ENCODE peak calls at places on chromosomes 6 and 20, in seven cellular contexts. One of them, this sample, is unnamed.

GRCh38 chr20:62949153-62949821 is 3.2 kb upstream of the SLC17A9 start:
- DNase-seq in adrenal gland: no peak
- DNase-seq in tibial artery: no peak
- DNase-seq in GM06990: no peak
- DNase-seq in dorsolateral prefrontal cortex: no peak
- DNase-seq in BJ: no peak
- DNase-seq in CD8-positive, alpha-beta T cell: no peak
- DNase-seq in this sample: no peak

GRCh38 chr20:62831854-62832211 is 15.0 kb downstream of the COL9A3 start:
- DNase-seq in tibial artery: no peak
- DNase-seq in GM06990: no peak
- DNase-seq in adrenal gland: no peak
- DNase-seq in BJ: no peak
- DNase-seq in CD8-positive, alpha-beta T cell: no peak
- DNase-seq in dorsolateral prefrontal cortex: peak
- DNase-seq in this sample: no peak

GRCh38 chr20:58448958-58449357 is 59.9 kb downstream of the VAPB start:
- DNase-seq in BJ: no peak
- DNase-seq in tibial artery: no peak
- DNase-seq in adrenal gland: peak
- DNase-seq in dorsolateral prefrontal cortex: no peak
- DNase-seq in CD8-positive, alpha-beta T cell: no peak
- DNase-seq in GM06990: no peak
- DNase-seq in this sample: no peak

GRCh38 chr6:52411911-52412310 is 8.2 kb upstream of the EFHC1 start:
- DNase-seq in GM06990: no peak
- DNase-seq in BJ: no peak
- DNase-seq in CD8-positive, alpha-beta T cell: no peak
- DNase-seq in adrenal gland: no peak
- DNase-seq in tibial artery: no peak
- DNase-seq in dorsolateral prefrontal cortex: no peak
- DNase-seq in this sample: no peak

GRCh38 chr6:2387445-2387844 is 142.0 kb upstream of the GMDS start:
- DNase-seq in CD8-positive, alpha-beta T cell: no peak
- DNase-seq in tibial artery: no peak
- DNase-seq in adrenal gland: no peak
- DNase-seq in GM06990: no peak
- DNase-seq in BJ: no peak
- DNase-seq in dorsolateral prefrontal cortex: no peak
- DNase-seq in this sample: no peak

GRCh38 chr6:6556738-6557503 is 31.6 kb upstream of the LY86 start:
- DNase-seq in tibial artery: no peak
- DNase-seq in adrenal gland: no peak
- DNase-seq in GM06990: no peak
- DNase-seq in CD8-positive, alpha-beta T cell: peak
- DNase-seq in dorsolateral prefrontal cortex: no peak
- DNase-seq in BJ: no peak
- DNase-seq in this sample: no peak

GRCh38 chr6:134515976-134516375 is 198.1 kb upstream of the SGK1 start:
- DNase-seq in GM06990: no peak
- DNase-seq in CD8-positive, alpha-beta T cell: no peak
- DNase-seq in BJ: no peak
- DNase-seq in adrenal gland: no peak
- DNase-seq in dorsolateral prefrontal cortex: no peak
- DNase-seq in tibial artery: no peak
- DNase-seq in this sample: no peak

GRCh38 chr6:99739526-99739925 is 132.9 kb downstream of the PRDM13 start:
- DNase-seq in adrenal gland: no peak
- DNase-seq in CD8-positive, alpha-beta T cell: no peak
- DNase-seq in GM06990: no peak
- DNase-seq in tibial artery: no peak
- DNase-seq in dorsolateral prefrontal cortex: no peak
- DNase-seq in BJ: no peak
- DNase-seq in this sample: no peak

GRCh38 chr6:7579850-7580249 is 10.1 kb upstream of the SNRNP48 start:
- DNase-seq in CD8-positive, alpha-beta T cell: no peak
- DNase-seq in adrenal gland: no peak
- DNase-seq in dorsolateral prefrontal cortex: no peak
- DNase-seq in GM06990: no peak
- DNase-seq in tibial artery: no peak
- DNase-seq in BJ: no peak
- DNase-seq in this sample: no peak

GRCh38 chr6:94196891-94197290 is 777.5 kb upstream of the EPHA7 start:
- DNase-seq in GM06990: no peak
- DNase-seq in BJ: no peak
- DNase-seq in tibial artery: no peak
- DNase-seq in dorsolateral prefrontal cortex: peak
- DNase-seq in adrenal gland: no peak
- DNase-seq in CD8-positive, alpha-beta T cell: no peak
- DNase-seq in this sample: no peak

GRCh38 chr6:113886512-113886911 is 29.4 kb downstream of the MARCKS start:
- DNase-seq in tibial artery: no peak
- DNase-seq in CD8-positive, alpha-beta T cell: no peak
- DNase-seq in BJ: no peak
- DNase-seq in dorsolateral prefrontal cortex: no peak
- DNase-seq in GM06990: no peak
- DNase-seq in adrenal gland: no peak
- DNase-seq in this sample: no peak

GRCh38 chr6:24125980-24126379 is at the start of gene NRSN1:
- DNase-seq in BJ: no peak
- DNase-seq in dorsolateral prefrontal cortex: peak
- DNase-seq in tibial artery: no peak
- DNase-seq in adrenal gland: peak
- DNase-seq in CD8-positive, alpha-beta T cell: no peak
- DNase-seq in GM06990: no peak
- DNase-seq in this sample: no peak

GRCh38 chr6:111418971-111419693 is 63.9 kb downstream of the REV3L start:
- DNase-seq in BJ: no peak
- DNase-seq in dorsolateral prefrontal cortex: no peak
- DNase-seq in adrenal gland: no peak
- DNase-seq in GM06990: no peak
- DNase-seq in tibial artery: no peak
- DNase-seq in CD8-positive, alpha-beta T cell: no peak
- DNase-seq in this sample: peak

GRCh38 chr6:111230351-111231077 is 143.2 kb downstream of the SLC16A10 start:
- DNase-seq in GM06990: no peak
- DNase-seq in dorsolateral prefrontal cortex: no peak
- DNase-seq in CD8-positive, alpha-beta T cell: no peak
- DNase-seq in BJ: peak
- DNase-seq in tibial artery: no peak
- DNase-seq in adrenal gland: no peak
- DNase-seq in this sample: peak

GRCh38 chr6:87074051-87074711 is 20.7 kb downstream of the CGA start:
- DNase-seq in CD8-positive, alpha-beta T cell: no peak
- DNase-seq in BJ: no peak
- DNase-seq in adrenal gland: no peak
- DNase-seq in tibial artery: no peak
- DNase-seq in GM06990: no peak
- DNase-seq in dorsolateral prefrontal cortex: no peak
- DNase-seq in this sample: no peak

GRCh38 chr6:109790131-109790530 is 99.0 kb downstream of the FIG4 start:
- DNase-seq in tibial artery: no peak
- DNase-seq in CD8-positive, alpha-beta T cell: no peak
- DNase-seq in GM06990: no peak
- DNase-seq in dorsolateral prefrontal cortex: no peak
- DNase-seq in adrenal gland: no peak
- DNase-seq in BJ: peak
- DNase-seq in this sample: peak

GRCh38 chr20:50472693-50473610 is 37.2 kb upstream of the PTPN1 start:
- DNase-seq in BJ: no peak
- DNase-seq in tibial artery: peak
- DNase-seq in GM06990: no peak
- DNase-seq in dorsolateral prefrontal cortex: no peak
- DNase-seq in CD8-positive, alpha-beta T cell: no peak
- DNase-seq in adrenal gland: no peak
- DNase-seq in this sample: no peak

GRCh38 chr6:93017626-93018025 is 401.7 kb downstream of the EPHA7 start:
- DNase-seq in tibial artery: no peak
- DNase-seq in CD8-positive, alpha-beta T cell: no peak
- DNase-seq in adrenal gland: no peak
- DNase-seq in GM06990: no peak
- DNase-seq in dorsolateral prefrontal cortex: no peak
- DNase-seq in BJ: no peak
- DNase-seq in this sample: no peak

GRCh38 chr6:12150812-12151432 is 138.8 kb downstream of the HIVEP1 start:
- DNase-seq in BJ: no peak
- DNase-seq in dorsolateral prefrontal cortex: peak
- DNase-seq in tibial artery: no peak
- DNase-seq in adrenal gland: no peak
- DNase-seq in GM06990: no peak
- DNase-seq in CD8-positive, alpha-beta T cell: peak
- DNase-seq in this sample: peak

GRCh38 chr6:82006027-82006738 is 241.4 kb downstream of the IBTK start:
- DNase-seq in adrenal gland: peak
- DNase-seq in BJ: no peak
- DNase-seq in GM06990: peak
- DNase-seq in CD8-positive, alpha-beta T cell: no peak
- DNase-seq in dorsolateral prefrontal cortex: no peak
- DNase-seq in tibial artery: no peak
- DNase-seq in this sample: peak

DNA sequence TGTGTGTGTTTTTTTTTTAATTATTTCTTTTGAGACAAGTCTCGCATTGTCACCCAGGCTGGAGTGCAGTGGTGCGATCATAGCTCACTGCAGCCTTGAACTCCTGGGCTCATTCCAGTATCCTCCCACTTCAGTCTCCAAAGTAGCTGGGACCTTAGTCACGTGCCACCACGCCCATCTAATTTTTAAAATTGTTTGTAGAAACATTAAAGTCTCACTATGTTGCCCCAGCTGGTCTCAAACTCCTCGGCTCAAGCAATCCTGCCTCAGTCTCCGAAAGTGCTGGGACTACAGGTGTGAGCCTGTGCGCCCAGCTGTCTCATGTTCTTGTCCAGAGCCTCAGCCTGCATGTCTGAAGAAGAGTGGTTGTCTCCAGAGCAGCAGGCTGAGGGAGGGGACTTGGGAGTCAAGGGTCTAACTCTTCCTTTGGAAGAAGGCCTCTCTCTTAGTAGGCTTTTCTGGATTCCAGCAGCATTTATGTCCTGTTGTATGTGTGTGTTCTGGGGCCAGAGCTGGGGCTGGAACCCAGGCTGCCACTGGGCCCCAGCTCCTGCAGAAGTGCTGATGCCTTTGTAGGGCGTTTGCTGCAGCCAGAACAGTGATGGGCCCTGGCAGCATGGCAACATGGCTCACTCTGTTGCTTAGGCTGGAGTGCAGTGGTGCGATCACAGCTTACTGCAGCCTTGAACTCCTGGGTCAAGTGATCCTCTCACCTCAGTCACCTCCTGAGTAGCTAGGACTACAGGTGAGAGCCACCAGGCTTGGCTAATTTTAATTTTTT is 5.4 kb downstream of the DNMT3B start:
- DNase-seq in BJ: no peak
- DNase-seq in tibial artery: no peak
- DNase-seq in GM06990: no peak
- DNase-seq in dorsolateral prefrontal cortex: no peak
- DNase-seq in CD8-positive, alpha-beta T cell: no peak
- DNase-seq in adrenal gland: no peak
- DNase-seq in this sample: no peak
- TF ChIP-seq CTCF in BJ: no peak
- TF ChIP-seq CTCF in tibial artery: no peak
- TF ChIP-seq CTCF in GM06990: no peak
- TF ChIP-seq CTCF in dorsolateral prefrontal cortex: no peak
- TF ChIP-seq CTCF in CD8-positive, alpha-beta T cell: no peak
- TF ChIP-seq CTCF in adrenal gland: no peak
- TF ChIP-seq CTCF in this sample: no peak

GRCh38 chr20:59835448-59836395 is 97.7 kb downstream of the SYCP2 start:
- DNase-seq in CD8-positive, alpha-beta T cell: no peak
- DNase-seq in adrenal gland: peak
- DNase-seq in BJ: peak
- DNase-seq in tibial artery: no peak
- DNase-seq in GM06990: no peak
- DNase-seq in dorsolateral prefrontal cortex: no peak
- DNase-seq in this sample: peak
- H3K4me3 ChIP-seq in CD8-positive, alpha-beta T cell: no peak
- H3K4me3 ChIP-seq in adrenal gland: no peak
- H3K4me3 ChIP-seq in BJ: no peak
- H3K4me3 ChIP-seq in tibial artery: peak
- H3K4me3 ChIP-seq in GM06990: no peak
- H3K4me3 ChIP-seq in dorsolateral prefrontal cortex: peak
- H3K4me3 ChIP-seq in this sample: peak

DNA sequence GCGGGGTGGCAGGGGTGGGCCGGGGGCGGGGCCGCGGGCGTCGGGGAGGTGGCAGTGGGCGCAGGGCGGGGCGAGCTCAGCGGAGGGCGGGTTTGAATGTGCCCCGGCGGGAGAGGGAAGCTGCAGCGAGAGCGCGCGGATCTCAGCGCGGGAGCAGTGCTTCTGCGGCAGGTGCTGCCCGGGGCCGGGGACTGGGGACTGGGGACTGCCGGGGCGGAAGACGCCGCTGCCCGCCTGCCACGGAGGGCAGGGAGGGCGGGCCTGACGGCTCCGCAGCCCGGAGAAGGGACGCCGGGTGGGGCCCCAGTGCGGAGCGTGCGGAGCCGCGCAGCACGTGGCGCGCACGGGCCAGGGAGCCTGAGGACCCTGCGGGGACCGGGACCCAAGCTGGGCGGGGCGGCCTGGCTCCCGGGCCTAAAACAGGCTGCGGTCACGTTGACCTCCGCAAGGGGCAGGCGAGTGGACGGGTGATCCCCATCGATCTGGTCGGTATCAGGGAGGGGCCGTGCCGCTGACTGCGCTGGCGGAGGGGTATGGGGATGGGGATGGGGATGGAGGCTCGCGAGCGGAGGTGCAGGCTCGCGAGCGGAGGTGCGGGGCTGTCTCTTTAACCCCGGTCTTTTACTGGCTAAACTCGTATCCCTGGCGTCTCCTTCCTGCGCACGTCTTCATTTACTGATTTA is at the start of gene SLC29A1:
- DNase-seq in BJ: no peak
- DNase-seq in tibial artery: peak
- DNase-seq in dorsolateral prefrontal cortex: peak
- DNase-seq in CD8-positive, alpha-beta T cell: peak
- DNase-seq in adrenal gland: peak
- DNase-seq in GM06990: peak
- DNase-seq in this sample: peak
- TF ChIP-seq CTCF in BJ: peak
- TF ChIP-seq CTCF in tibial artery: no peak
- TF ChIP-seq CTCF in dorsolateral prefrontal cortex: no peak
- TF ChIP-seq CTCF in CD8-positive, alpha-beta T cell: no peak
- TF ChIP-seq CTCF in adrenal gland: no peak
- TF ChIP-seq CTCF in GM06990: no peak
- TF ChIP-seq CTCF in this sample: no peak

DNA sequence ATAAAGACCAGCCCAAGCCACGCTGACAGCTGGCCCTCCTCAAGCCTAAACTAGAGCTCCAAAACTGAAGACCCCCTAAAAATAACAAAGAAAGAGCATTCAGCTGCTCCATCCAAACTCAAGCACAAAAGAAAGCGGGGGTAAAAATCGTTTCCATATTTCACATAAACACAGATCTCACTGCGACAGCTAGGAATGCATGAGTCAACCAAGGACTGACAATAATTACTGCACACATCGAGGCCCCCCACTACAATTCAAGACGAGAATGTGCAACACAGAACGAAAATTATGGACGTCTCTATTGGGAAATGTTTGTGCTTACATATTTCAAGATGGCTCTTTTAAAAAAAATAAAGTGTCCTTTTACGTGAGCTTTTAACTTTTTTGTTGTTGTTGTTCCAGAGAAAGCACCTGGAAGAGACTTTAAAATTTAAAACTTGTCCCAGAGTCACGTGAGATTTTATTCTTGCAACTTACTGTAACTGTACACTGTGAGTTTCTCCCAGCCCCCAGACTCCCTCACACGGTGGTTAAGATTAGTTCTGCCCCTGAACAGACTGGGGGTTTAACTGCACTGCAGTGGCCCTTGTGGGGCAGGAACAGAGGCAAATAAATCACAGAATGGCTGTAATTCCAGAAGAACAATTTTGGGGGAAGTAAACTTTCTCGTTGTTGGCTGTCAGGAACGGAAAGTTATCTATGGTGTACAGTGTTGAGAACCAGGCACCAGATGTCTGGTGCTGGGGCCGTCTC is 30.9 kb downstream of the CNKSR3 start:
- DNase-seq in GM06990: no peak
- DNase-seq in adrenal gland: no peak
- DNase-seq in dorsolateral prefrontal cortex: no peak
- DNase-seq in tibial artery: no peak
- DNase-seq in BJ: peak
- DNase-seq in CD8-positive, alpha-beta T cell: no peak
- DNase-seq in this sample: peak
- H3K4me3 ChIP-seq in GM06990: no peak
- H3K4me3 ChIP-seq in adrenal gland: no peak
- H3K4me3 ChIP-seq in dorsolateral prefrontal cortex: no peak
- H3K4me3 ChIP-seq in tibial artery: peak
- H3K4me3 ChIP-seq in BJ: peak
- H3K4me3 ChIP-seq in CD8-positive, alpha-beta T cell: no peak
- H3K4me3 ChIP-seq in this sample: peak

This sample was measured in foreskin fibroblast.